ENCODE peak calls at places on chromosomes 7 and 10, in ten cellular contexts. One of them, this sample, is unnamed.

GRCh38 chr10:96910488-96911395 is 78.6 kb downstream of the LCOR start:
- DNase-seq in right lobe of liver: no peak
- DNase-seq in tibial nerve: peak; percentile 18
- DNase-seq in neural progenitor cell: peak; percentile 64
- DNase-seq in ascending aorta: no peak
- DNase-seq in psoas muscle: no peak
- DNase-seq in ovary: no peak
- DNase-seq in IMR-90: peak; percentile 35
- DNase-seq in HAP-1: peak; percentile 35
- DNase-seq in right cardiac atrium: no peak
- DNase-seq in this sample: peak; percentile 8

GRCh38 chr10:100021322-100021721 is 11.6 kb upstream of the DNMBP start:
- DNase-seq in right lobe of liver: no peak
- DNase-seq in tibial nerve: no peak
- DNase-seq in neural progenitor cell: no peak
- DNase-seq in ascending aorta: no peak
- DNase-seq in psoas muscle: no peak
- DNase-seq in ovary: no peak
- DNase-seq in IMR-90: no peak
- DNase-seq in HAP-1: no peak
- DNase-seq in right cardiac atrium: no peak
- DNase-seq in this sample: no peak

GRCh38 chr7:93150200-93150835 is 2.1 kb upstream of the SAMD9L start:
- DNase-seq in right lobe of liver: no peak
- DNase-seq in tibial nerve: no peak
- DNase-seq in neural progenitor cell: no peak
- DNase-seq in ascending aorta: no peak
- DNase-seq in psoas muscle: no peak
- DNase-seq in ovary: no peak
- DNase-seq in IMR-90: peak; percentile 73
- DNase-seq in HAP-1: no peak
- DNase-seq in right cardiac atrium: no peak
- DNase-seq in this sample: peak; percentile 70

GRCh38 chr10:47424231-47424630 is 40.1 kb upstream of the ZNF488 start:
- DNase-seq in right lobe of liver: no peak
- DNase-seq in tibial nerve: no peak
- DNase-seq in neural progenitor cell: no peak
- DNase-seq in ascending aorta: no peak
- DNase-seq in psoas muscle: peak; percentile 24
- DNase-seq in ovary: no peak
- DNase-seq in IMR-90: no peak
- DNase-seq in HAP-1: no peak
- DNase-seq in right cardiac atrium: no peak
- DNase-seq in this sample: no peak

GRCh38 chr7:76296743-76297740 is 5.4 kb upstream of the HSPB1 start:
- DNase-seq in right lobe of liver: no peak
- DNase-seq in tibial nerve: peak; percentile 76
- DNase-seq in neural progenitor cell: no peak
- DNase-seq in ascending aorta: peak; percentile 89
- DNase-seq in psoas muscle: no peak
- DNase-seq in ovary: peak; percentile 67
- DNase-seq in IMR-90: peak; percentile 93
- DNase-seq in HAP-1: no peak
- DNase-seq in right cardiac atrium: no peak
- DNase-seq in this sample: peak; percentile 100

GRCh38 chr7:142463401-142463850 is 205.6 kb upstream of the PRSS58 start:
- DNase-seq in right lobe of liver: no peak
- DNase-seq in tibial nerve: no peak
- DNase-seq in neural progenitor cell: no peak
- DNase-seq in ascending aorta: no peak
- DNase-seq in psoas muscle: no peak
- DNase-seq in ovary: no peak
- DNase-seq in IMR-90: no peak
- DNase-seq in HAP-1: no peak
- DNase-seq in right cardiac atrium: no peak
- DNase-seq in this sample: no peak

GRCh38 chr7:51543801-51544553 is 227.4 kb upstream of the COBL start:
- DNase-seq in right lobe of liver: no peak
- DNase-seq in tibial nerve: no peak
- DNase-seq in neural progenitor cell: no peak
- DNase-seq in ascending aorta: no peak
- DNase-seq in psoas muscle: no peak
- DNase-seq in ovary: no peak
- DNase-seq in IMR-90: no peak
- DNase-seq in HAP-1: no peak
- DNase-seq in right cardiac atrium: no peak
- DNase-seq in this sample: no peak

GRCh38 chr7:77538186-77538907 is 1.3 kb downstream of the PTPN12 start:
- DNase-seq in right lobe of liver: peak; percentile 84
- DNase-seq in tibial nerve: peak; percentile 92
- DNase-seq in neural progenitor cell: peak; percentile 82
- DNase-seq in ascending aorta: peak; percentile 94
- DNase-seq in psoas muscle: peak; percentile 91
- DNase-seq in ovary: peak; percentile 88
- DNase-seq in IMR-90: peak; percentile 93
- DNase-seq in HAP-1: peak; percentile 86
- DNase-seq in right cardiac atrium: peak; percentile 92
- DNase-seq in this sample: peak; percentile 89

GRCh38 chr7:139683137-139683871 is 94.5 kb downstream of the HIPK2 start:
- DNase-seq in right lobe of liver: no peak
- DNase-seq in tibial nerve: no peak
- DNase-seq in neural progenitor cell: no peak
- DNase-seq in ascending aorta: no peak
- DNase-seq in psoas muscle: peak; percentile 61
- DNase-seq in ovary: no peak
- DNase-seq in IMR-90: peak; percentile 61
- DNase-seq in HAP-1: no peak
- DNase-seq in right cardiac atrium: no peak
- DNase-seq in this sample: peak; percentile 52

GRCh38 chr7:68488366-68489060 is 1109.8 kb upstream of the AUTS2 start:
- DNase-seq in right lobe of liver: no peak
- DNase-seq in tibial nerve: no peak
- DNase-seq in neural progenitor cell: no peak
- DNase-seq in ascending aorta: no peak
- DNase-seq in psoas muscle: no peak
- DNase-seq in ovary: no peak
- DNase-seq in IMR-90: no peak
- DNase-seq in HAP-1: no peak
- DNase-seq in right cardiac atrium: no peak
- DNase-seq in this sample: no peak

GRCh38 chr7:158819571-158820203 is 9.6 kb downstream of the ESYT2 start:
- DNase-seq in right lobe of liver: no peak
- DNase-seq in tibial nerve: no peak
- DNase-seq in neural progenitor cell: no peak
- DNase-seq in ascending aorta: no peak
- DNase-seq in psoas muscle: no peak
- DNase-seq in ovary: no peak
- DNase-seq in IMR-90: no peak
- DNase-seq in HAP-1: no peak
- DNase-seq in right cardiac atrium: no peak
- DNase-seq in this sample: no peak
- H3K4me1 ChIP-seq in right lobe of liver: peaks cover 15% of the 10 kb centered on the region
- H3K4me1 ChIP-seq in tibial nerve: peaks cover 7% of the 10 kb centered on the region
- H3K4me1 ChIP-seq in neural progenitor cell: peaks cover 36% of the 10 kb centered on the region
- H3K4me1 ChIP-seq in ascending aorta: peaks cover 79% of the 10 kb centered on the region
- H3K4me1 ChIP-seq in psoas muscle: peaks cover 73% of the 10 kb centered on the region
- H3K4me1 ChIP-seq in ovary: peaks cover 33% of the 10 kb centered on the region
- H3K4me1 ChIP-seq in IMR-90: peaks cover 23% of the 10 kb centered on the region
- H3K4me1 ChIP-seq in HAP-1: peaks cover 27% of the 10 kb centered on the region
- H3K4me1 ChIP-seq in right cardiac atrium: peaks cover 34% of the 10 kb centered on the region
- H3K4me1 ChIP-seq in this sample: peaks cover 63% of the 10 kb centered on the region

GRCh38 chr7:5420841-5421625 is 2.6 kb downstream of the TNRC18 start:
- DNase-seq in right lobe of liver: peak; percentile 53
- DNase-seq in tibial nerve: no peak
- DNase-seq in neural progenitor cell: peak; percentile 52
- DNase-seq in ascending aorta: no peak
- DNase-seq in psoas muscle: peak; percentile 67
- DNase-seq in ovary: no peak
- DNase-seq in IMR-90: no peak
- DNase-seq in HAP-1: no peak
- DNase-seq in right cardiac atrium: no peak
- DNase-seq in this sample: peak; percentile 31

GRCh38 chr7:5419523-5420107 is 4.0 kb downstream of the TNRC18 start:
- DNase-seq in right lobe of liver: peak; percentile 38
- DNase-seq in tibial nerve: peak; percentile 14
- DNase-seq in neural progenitor cell: peak; percentile 82
- DNase-seq in ascending aorta: no peak
- DNase-seq in psoas muscle: no peak
- DNase-seq in ovary: peak; percentile 60
- DNase-seq in IMR-90: no peak
- DNase-seq in HAP-1: peak; percentile 30
- DNase-seq in right cardiac atrium: peak; percentile 48
- DNase-seq in this sample: peak; percentile 37

GRCh38 chr7:5422324-5423271 is 1.0 kb downstream of the TNRC18 start:
- DNase-seq in right lobe of liver: no peak
- DNase-seq in tibial nerve: no peak
- DNase-seq in neural progenitor cell: peak; percentile 83
- DNase-seq in ascending aorta: no peak
- DNase-seq in psoas muscle: peak; percentile 56
- DNase-seq in ovary: peak; percentile 64
- DNase-seq in IMR-90: peak; percentile 24
- DNase-seq in HAP-1: no peak
- DNase-seq in right cardiac atrium: no peak
- DNase-seq in this sample: no peak

GRCh38 chr7:5421626-5422323 is 1.9 kb downstream of the TNRC18 start:
- DNase-seq in right lobe of liver: peak; percentile 67
- DNase-seq in tibial nerve: peak; percentile 68
- DNase-seq in neural progenitor cell: peak; percentile 67
- DNase-seq in ascending aorta: peak; percentile 71
- DNase-seq in psoas muscle: peak; percentile 67
- DNase-seq in ovary: peak; percentile 78
- DNase-seq in IMR-90: peak; percentile 82
- DNase-seq in HAP-1: peak; percentile 61
- DNase-seq in right cardiac atrium: peak; percentile 60
- DNase-seq in this sample: peak; percentile 49

DNA sequence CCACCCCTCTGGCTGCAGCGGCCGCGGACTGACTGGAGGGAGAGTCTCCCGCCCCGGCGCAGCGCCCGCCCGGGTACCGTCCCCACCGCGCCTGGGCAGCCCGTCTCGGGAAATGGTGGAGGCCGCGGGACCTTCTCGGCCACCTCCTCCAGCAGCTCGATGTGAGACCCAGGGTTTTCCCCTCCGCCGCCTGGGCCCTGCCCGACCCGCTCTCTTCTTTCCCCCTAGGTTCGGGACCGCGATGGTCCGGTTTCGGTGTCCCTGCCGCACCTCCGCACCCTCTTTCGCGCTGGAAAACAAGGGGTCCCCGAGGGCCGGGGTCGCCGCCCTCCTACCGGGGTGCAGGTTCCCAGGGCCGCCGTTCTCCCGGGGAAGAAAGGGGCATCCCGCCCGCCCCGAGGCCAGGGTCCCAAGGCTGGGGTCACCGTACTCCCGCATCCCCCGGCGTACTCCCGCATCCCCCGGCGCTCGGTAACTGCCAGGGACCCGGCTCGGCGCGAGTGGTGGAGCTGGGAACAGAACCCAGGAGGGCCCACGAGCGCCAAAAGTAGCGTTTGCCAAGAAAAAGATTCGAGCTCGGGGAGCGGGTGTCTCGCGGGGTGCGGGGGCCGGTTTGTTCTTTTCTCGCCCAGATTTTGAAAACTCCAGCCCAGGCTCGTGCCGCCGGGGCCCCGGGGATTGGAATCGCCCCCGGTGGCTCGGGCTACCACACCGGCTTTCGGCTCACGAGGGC is 3.4 kb downstream of the TNRC18 start:
- DNase-seq in right lobe of liver: peak; percentile 54
- DNase-seq in tibial nerve: no peak
- DNase-seq in neural progenitor cell: peak; percentile 41
- DNase-seq in ascending aorta: no peak
- DNase-seq in psoas muscle: peak; percentile 63
- DNase-seq in ovary: peak; percentile 67
- DNase-seq in IMR-90: no peak
- DNase-seq in HAP-1: no peak
- DNase-seq in right cardiac atrium: no peak
- DNase-seq in this sample: peak; percentile 25
- H3K4me1 ChIP-seq in right lobe of liver: peaks cover 21% of the 10 kb centered on the region
- H3K4me1 ChIP-seq in tibial nerve: peaks cover 3% of the 10 kb centered on the region
- H3K4me1 ChIP-seq in neural progenitor cell: peaks cover 25% of the 10 kb centered on the region
- H3K4me1 ChIP-seq in ascending aorta: peaks cover 16% of the 10 kb centered on the region
- H3K4me1 ChIP-seq in psoas muscle: peaks cover 11% of the 10 kb centered on the region
- H3K4me1 ChIP-seq in ovary: peaks cover 5% of the 10 kb centered on the region
- H3K4me1 ChIP-seq in IMR-90: peaks cover 14% of the 10 kb centered on the region
- H3K4me1 ChIP-seq in HAP-1: peaks cover 20% of the 10 kb centered on the region
- H3K4me1 ChIP-seq in right cardiac atrium: peaks cover 5% of the 10 kb centered on the region
- H3K4me1 ChIP-seq in this sample: peaks cover 20% of the 10 kb centered on the region

GRCh38 chr10:35416628-35417625 is 80.6 kb downstream of the CCNY start:
- DNase-seq in right lobe of liver: no peak
- DNase-seq in tibial nerve: no peak
- DNase-seq in neural progenitor cell: peak; percentile 36
- DNase-seq in ascending aorta: peak; percentile 33
- DNase-seq in psoas muscle: no peak
- DNase-seq in ovary: no peak
- DNase-seq in IMR-90: peak; percentile 19
- DNase-seq in HAP-1: no peak
- DNase-seq in right cardiac atrium: no peak
- DNase-seq in this sample: no peak

GRCh38 chr10:35415505-35415904 is 79.2 kb downstream of the CCNY start:
- DNase-seq in right lobe of liver: no peak
- DNase-seq in tibial nerve: no peak
- DNase-seq in neural progenitor cell: no peak
- DNase-seq in ascending aorta: peak; percentile 43
- DNase-seq in psoas muscle: no peak
- DNase-seq in ovary: no peak
- DNase-seq in IMR-90: peak; percentile 19
- DNase-seq in HAP-1: no peak
- DNase-seq in right cardiac atrium: no peak
- DNase-seq in this sample: no peak

GRCh38 chr10:35412336-35412735 is 76.0 kb downstream of the CCNY start:
- DNase-seq in right lobe of liver: no peak
- DNase-seq in tibial nerve: no peak
- DNase-seq in neural progenitor cell: no peak
- DNase-seq in ascending aorta: no peak
- DNase-seq in psoas muscle: no peak
- DNase-seq in ovary: no peak
- DNase-seq in IMR-90: peak; percentile 28
- DNase-seq in HAP-1: no peak
- DNase-seq in right cardiac atrium: no peak
- DNase-seq in this sample: no peak

GRCh38 chr10:35412900-35413491 is 76.7 kb downstream of the CCNY start:
- DNase-seq in right lobe of liver: no peak
- DNase-seq in tibial nerve: no peak
- DNase-seq in neural progenitor cell: no peak
- DNase-seq in ascending aorta: no peak
- DNase-seq in psoas muscle: no peak
- DNase-seq in ovary: no peak
- DNase-seq in IMR-90: peak; percentile 61
- DNase-seq in HAP-1: no peak
- DNase-seq in right cardiac atrium: no peak
- DNase-seq in this sample: peak; percentile 70

GRCh38 chr10:35413985-35414861 is 77.9 kb downstream of the CCNY start:
- DNase-seq in right lobe of liver: no peak
- DNase-seq in tibial nerve: no peak
- DNase-seq in neural progenitor cell: no peak
- DNase-seq in ascending aorta: no peak
- DNase-seq in psoas muscle: no peak
- DNase-seq in ovary: no peak
- DNase-seq in IMR-90: peak; percentile 54
- DNase-seq in HAP-1: no peak
- DNase-seq in right cardiac atrium: no peak
- DNase-seq in this sample: peak; percentile 42
- H3K4me1 ChIP-seq in right lobe of liver: peaks cover 19% of the 10 kb centered on the region
- H3K4me1 ChIP-seq in tibial nerve: no peaks in the 10 kb centered on the region
- H3K4me1 ChIP-seq in neural progenitor cell: peaks cover 37% of the 10 kb centered on the region
- H3K4me1 ChIP-seq in ascending aorta: peaks cover 6% of the 10 kb centered on the region
- H3K4me1 ChIP-seq in psoas muscle: peaks cover 63% of the 10 kb centered on the region
- H3K4me1 ChIP-seq in ovary: peaks cover 15% of the 10 kb centered on the region
- H3K4me1 ChIP-seq in IMR-90: peaks cover 35% of the 10 kb centered on the region
- H3K4me1 ChIP-seq in HAP-1: no peaks in the 10 kb centered on the region
- H3K4me1 ChIP-seq in right cardiac atrium: peaks cover 37% of the 10 kb centered on the region
- H3K4me1 ChIP-seq in this sample: peaks cover 42% of the 10 kb centered on the region

GRCh38 chr10:22244855-22245254 is 27.0 kb upstream of the EBLN1 start:
- DNase-seq in right lobe of liver: no peak
- DNase-seq in tibial nerve: no peak
- DNase-seq in neural progenitor cell: no peak
- DNase-seq in ascending aorta: no peak
- DNase-seq in psoas muscle: no peak
- DNase-seq in ovary: no peak
- DNase-seq in IMR-90: no peak
- DNase-seq in HAP-1: no peak
- DNase-seq in right cardiac atrium: no peak
- DNase-seq in this sample: no peak
- H3K4me1 ChIP-seq in right lobe of liver: no peaks in the 10 kb centered on the region
- H3K4me1 ChIP-seq in tibial nerve: no peaks in the 10 kb centered on the region
- H3K4me1 ChIP-seq in neural progenitor cell: no peaks in the 10 kb centered on the region
- H3K4me1 ChIP-seq in ascending aorta: no peaks in the 10 kb centered on the region
- H3K4me1 ChIP-seq in psoas muscle: no peaks in the 10 kb centered on the region
- H3K4me1 ChIP-seq in ovary: peaks cover 2% of the 10 kb centered on the region
- H3K4me1 ChIP-seq in IMR-90: no peaks in the 10 kb centered on the region
- H3K4me1 ChIP-seq in HAP-1: no peaks in the 10 kb centered on the region
- H3K4me1 ChIP-seq in right cardiac atrium: no peaks in the 10 kb centered on the region
- H3K4me1 ChIP-seq in this sample: peaks cover 17% of the 10 kb centered on the region